ENCODE peak calls at places on chromosomes 12 and 14, in six cellular contexts. C is GDM1, X is upper lobe of right lung, U is ecto neural progenitor cell, S is hypothalamus, D is NCI-H510A. W is an unnamed sample.

GRCh38 chr12:124302807-124303578 is 8.1 kb downstream of the RFLNA start:
- DNase-seq in X (no peak), S (no peak), D (no peak), U (no peak), C (no peak), W (peak)

GRCh38 chr12:41527529-41528116 is 339.5 kb downstream of the PDZRN4 start:
- DNase-seq in C (no peak), S (no peak), U (no peak), X (no peak), D (no peak), W (no peak)

GRCh38 chr14:100696590-100696989 is 30.1 kb upstream of the DLK1 start:
- DNase-seq in D (no peak), X (no peak), S (no peak), C (no peak), U (no peak), W (no peak)

GRCh38 chr12:3473171-3473570 is 17.8 kb upstream of the PRMT8 start:
- DNase-seq in U (no peak), D (no peak), X (no peak), S (no peak), C (no peak), W (no peak)

GRCh38 chr14:39243831-39244230 is 10.1 kb downstream of the MIA2 start:
- DNase-seq in D (no peak), S (no peak), X (no peak), U (no peak), C (no peak), W (no peak)

GRCh38 chr12:77830952-77831351 is 258 bp downstream of the NAV3 start:
- DNase-seq in U (no peak), C (no peak), X (no peak), D (no peak), S (no peak), W (no peak)

GRCh38 chr12:130480887-130481286 is 143.2 kb downstream of the PIWIL1 start:
- DNase-seq in D (peak), C (no peak), S (no peak), X (no peak), U (no peak), W (no peak)

GRCh38 chr14:96584199-96584906 is 82.2 kb downstream of the PAPOLA start:
- DNase-seq in X (peak), C (no peak), S (peak), U (peak), D (peak), W (peak)

GRCh38 chr12:57127101-57127709 is 1.1 kb upstream of the LRP1 start:
- DNase-seq in U (peak), C (no peak), X (peak), D (peak), S (no peak), W (peak)

GRCh38 chr14:33682746-33683145 is 268.1 kb downstream of the EGLN3 start:
- DNase-seq in U (no peak), X (no peak), D (no peak), S (no peak), C (no peak), W (no peak)

GRCh38 chr12:22164101-22164500 is 118.1 kb downstream of the CMAS start:
- DNase-seq in U (no peak), C (no peak), S (no peak), D (no peak), X (no peak), W (no peak)

GRCh38 chr14:39267592-39268112 is 33.9 kb downstream of the MIA2 start:
- DNase-seq in C (no peak), D (no peak), U (no peak), S (no peak), X (no peak), W (no peak)

GRCh38 chr12:121711925-121712461 is 559 bp upstream of the TMEM120B start:
- DNase-seq in U (no peak), D (peak), X (no peak), C (no peak), S (peak), W (peak)

GRCh38 chr14:61536661-61537566 is 158.4 kb upstream of the HIF1A start:
- DNase-seq in S (no peak), U (no peak), C (no peak), D (no peak), X (no peak), W (no peak)

GRCh38 chr14:90490727-90491050 is 93.9 kb downstream of the CALM1 start:
- DNase-seq in C (no peak), S (no peak), D (no peak), X (no peak), U (no peak), W (no peak)

GRCh38 chr12:21001778-21002177 is 129.2 kb upstream of the SLCO1B1 start:
- DNase-seq in U (no peak), C (no peak), X (no peak), S (no peak), D (no peak), W (no peak)

GRCh38 chr12:51923506-51924365 is 16.4 kb downstream of the ACVRL1 start:
- DNase-seq in U (peak), D (no peak), C (no peak), S (no peak), X (peak), W (peak)

GRCh38 chr12:98073610-98074009 is 441.8 kb upstream of the TMPO start:
- DNase-seq in C (no peak), U (no peak), X (no peak), S (no peak), D (no peak), W (no peak)

GRCh38 chr12:55705802-55706402 is 1.8 kb downstream of the ITGA7 start:
- DNase-seq in C (no peak), U (no peak), S (no peak), X (no peak), D (no peak), W (no peak)

GRCh38 chr12:1122803-1123202 is 131.8 kb downstream of the ERC1 start:
- DNase-seq in S (no peak), C (no peak), D (no peak), U (no peak), X (no peak), W (no peak)

GRCh38 chr12:128823216-128823915 is 392 bp downstream of the SLC15A4 start:
- DNase-seq in D (peak), C (no peak), U (peak), X (peak), S (no peak), W (peak)

GRCh38 chr14:54209501-54210231 is 187.1 kb upstream of the CDKN3 start:
- DNase-seq in X (no peak), S (no peak), C (no peak), U (no peak), D (no peak), W (no peak)

GRCh38 chr12:26226119-26226518 is 30.7 kb downstream of the SSPN start:
- DNase-seq in X (no peak), C (no peak), D (no peak), S (no peak), U (no peak), W (no peak)

GRCh38 chr14:101823511-101824120 is 62.1 kb downstream of the PPP2R5C start:
- DNase-seq in X (no peak), U (no peak), S (no peak), D (no peak), C (no peak), W (no peak)

GRCh38 chr14:21081521-21082184 is 11.5 kb downstream of the ARHGEF40 start:
- DNase-seq in S (no peak), C (no peak), D (no peak), U (no peak), X (no peak), W (no peak)

GRCh38 chr12:106897082-106897481 is 58.6 kb upstream of the TMEM263 start:
- DNase-seq in S (no peak), C (no peak), X (no peak), D (no peak), U (no peak), W (no peak)

W was measured in nephron progenitor cell.